ENCODE peak calls at places on chromosomes 4 and X, in five cellular contexts. U is K562, T is IMR-90, L is GM12878, N is HepG2. O is an unnamed sample.

GRCh38 chrX:134669378-134670098 is 11.3 kb upstream of the PLAC1 start:
- DNase-seq in L (no peak), T (peak; percentile 93), N (no peak), U (no peak), O (peak; percentile 87)

GRCh38 chrX:38860106-38861013 is 59.1 kb downstream of the MID1IP1 start:
- DNase-seq in N (no peak), L (no peak), T (no peak), U (no peak), O (no peak)

GRCh38 chrX:15269120-15269519 is 763 bp downstream of the ASB9 start:
- DNase-seq in U (no peak), L (no peak), T (no peak), N (peak; percentile 12), O (peak; percentile 5)

GRCh38 chrX:135436456-135436855 is 14.7 kb downstream of the SMIM10L2A start:
- DNase-seq in L (no peak), N (no peak), U (no peak), T (no peak), O (no peak)

GRCh38 chr4:147754037-147754445 is 22.2 kb downstream of the ARHGAP10 start:
- DNase-seq in T (peak; percentile 95), N (no peak), L (no peak), U (no peak), O (peak; percentile 23)

GRCh38 chr4:126834854-126835253 is 797.9 kb upstream of the INTU start:
- DNase-seq in L (no peak), T (no peak), U (no peak), N (no peak), O (no peak)

GRCh38 chr4:139728146-139728545 is 62.5 kb downstream of the MGST2 start:
- DNase-seq in T (no peak), L (no peak), U (no peak), N (no peak), O (no peak)

GRCh38 chr4:78864405-78865024 is 74.7 kb downstream of the PAQR3 start:
- DNase-seq in U (peak; percentile 75), L (peak; percentile 44), N (peak; percentile 74), T (peak; percentile 85), O (peak; percentile 76)

GRCh38 chr4:8585721-8586161 is 5.5 kb downstream of the GPR78 start:
- DNase-seq in L (no peak), U (no peak), N (no peak), T (no peak), O (no peak)

GRCh38 chr4:2714071-2714770 is 41.9 kb downstream of the TNIP2 start:
- DNase-seq in T (peak; percentile 71), U (no peak), L (no peak), N (no peak), O (no peak)

GRCh38 chr4:82594466-82594865 is 32.7 kb upstream of the TMEM150C start:
- DNase-seq in T (no peak), L (no peak), N (no peak), U (no peak), O (no peak)

GRCh38 chr4:122005064-122005755 is 53.4 kb upstream of the TRPC3 start:
- DNase-seq in N (no peak), U (no peak), T (peak; percentile 93), L (no peak), O (no peak)

GRCh38 chrX:20397587-20397986 is 130.9 kb upstream of the RPS6KA3 start:
- DNase-seq in T (no peak), L (no peak), N (peak; percentile 73), U (no peak), O (no peak)

GRCh38 chrX:40778861-40779575 is 43.7 kb upstream of the MED14 start:
- DNase-seq in U (no peak), T (peak; percentile 72), L (no peak), N (no peak), O (no peak)

GRCh38 chrX:44908198-44908597 is 35.2 kb downstream of the KDM6A start:
- DNase-seq in U (no peak), N (no peak), T (peak; percentile 28), L (no peak), O (no peak)

GRCh38 chrX:63686878-63687714 is 97.9 kb downstream of the ARHGEF9 start:
- DNase-seq in N (peak; percentile 23), U (peak; percentile 26), T (peak; percentile 45), L (peak; percentile 20), O (peak; percentile 11)

GRCh38 chrX:10992110-10992509 is 119.0 kb upstream of the HCCS start:
- DNase-seq in N (peak; percentile 70), U (no peak), L (no peak), T (no peak), O (no peak)

GRCh38 chrX:47068720-47069119 is 9.5 kb upstream of the RGN start:
- DNase-seq in N (peak; percentile 53), L (no peak), U (no peak), T (no peak), O (no peak)
- TF ChIP-seq POLR2A in N (no peak), L (no peak), U (no peak), T (no peak), O (no peak)

GRCh38 chr4:76581276-76581675 is 146.2 kb downstream of the SHROOM3 start:
- DNase-seq in U (no peak), N (no peak), L (no peak), T (no peak), O (no peak)

GRCh38 chr4:76584235-76585152 is 149.5 kb downstream of the SHROOM3 start:
- DNase-seq in L (no peak), U (no peak), N (no peak), T (no peak), O (no peak)

GRCh38 chr4:76579596-76580375 is 144.8 kb downstream of the SHROOM3 start:
- DNase-seq in N (no peak), U (no peak), T (no peak), L (no peak), O (no peak)

GRCh38 chr4:76582817-76583087 is 147.7 kb downstream of the SHROOM3 start:
- DNase-seq in T (no peak), N (no peak), U (no peak), L (no peak), O (no peak)

DNA sequence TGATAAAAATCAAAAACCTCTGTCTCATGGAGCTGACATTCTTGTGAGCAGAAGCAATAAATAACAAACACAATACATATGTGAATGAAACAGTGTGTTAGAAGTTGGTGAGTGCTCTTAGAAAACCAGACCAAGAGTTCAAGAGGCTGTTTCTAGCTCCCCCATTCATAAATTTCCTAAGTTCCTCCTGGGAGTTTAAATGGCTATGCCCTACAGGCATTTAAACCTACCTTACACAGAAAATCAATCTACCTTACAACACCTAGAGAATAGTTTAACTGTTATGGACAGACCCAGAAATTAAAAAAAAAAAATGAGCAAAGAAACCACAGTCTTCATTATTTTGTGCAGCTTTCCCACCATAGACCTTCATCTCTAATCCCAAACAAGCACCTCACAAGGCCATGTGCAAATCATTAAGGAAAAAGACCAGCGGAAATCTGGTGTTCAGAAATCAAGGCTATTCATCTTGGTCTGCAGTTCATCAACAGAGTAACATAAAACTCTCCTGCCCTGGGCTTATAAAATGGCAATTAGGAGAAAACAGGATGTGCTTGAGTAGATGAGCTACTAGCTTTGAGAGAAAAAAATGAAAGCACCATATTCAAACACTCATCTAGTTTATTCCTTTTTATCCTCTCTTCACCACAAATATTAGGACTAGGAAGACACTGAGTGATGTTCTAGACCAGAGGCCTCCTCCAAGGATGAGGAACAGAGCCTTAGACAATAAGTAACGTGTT is 147.2 kb downstream of the SHROOM3 start:
- DNase-seq in U (no peak), L (no peak), T (no peak), N (no peak), O (no peak)
- TF ChIP-seq BHLHE40 in U (no peak), L (no peak), T (no peak), N (no peak), O (no peak)

GRCh38 chrX:24054182-24055042 is at the start of gene EIF2S3:
- DNase-seq in T (peak; percentile 98), U (peak; percentile 95), L (peak; percentile 88), N (peak; percentile 91), O (peak; percentile 98)
- TF ChIP-seq POLR2A in T (peak; percentile 88), U (peak; percentile 94), L (peak; percentile 99), N (peak; percentile 77), O (peak; percentile 67)

DNA sequence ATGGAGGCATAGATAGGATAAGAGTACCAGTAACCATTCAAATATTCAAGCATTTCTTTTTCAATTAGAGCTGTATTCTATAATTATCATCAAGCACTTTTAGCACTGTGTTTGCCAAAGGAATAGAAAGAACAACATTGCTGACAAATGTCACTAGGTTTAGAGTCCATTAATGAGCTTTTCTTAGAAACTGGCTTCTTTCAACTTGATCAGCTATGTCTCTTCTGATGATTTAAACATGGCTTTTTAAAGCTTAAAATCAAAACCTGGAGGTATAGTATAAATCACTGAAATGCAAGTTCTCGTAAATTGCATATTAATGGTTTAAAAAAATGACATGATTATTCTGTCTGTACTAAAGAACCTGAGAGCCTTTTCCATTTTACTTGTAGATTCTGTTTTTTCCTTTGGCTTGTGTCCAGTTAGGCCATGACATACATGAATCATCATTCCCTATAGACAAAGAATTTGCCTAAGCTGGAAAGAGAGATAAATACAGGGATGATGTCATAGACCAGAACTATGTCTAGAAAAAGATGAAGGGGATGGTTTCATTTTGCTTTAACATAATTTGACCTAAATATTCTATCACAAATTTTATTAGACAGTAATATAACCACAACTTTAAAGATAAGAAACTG is 340.1 kb upstream of the CTSO start:
- DNase-seq in U (no peak), L (no peak), T (peak; percentile 93), N (no peak), O (peak; percentile 30)
- TF ChIP-seq BHLHE40 in U (no peak), L (no peak), T (no peak), N (no peak), O (no peak)

GRCh38 chr4:48342559-48342878 is 1.2 kb downstream of the SLAIN2 start:
- DNase-seq in L (no peak), N (no peak), U (peak; percentile 33), T (no peak), O (no peak)
- TF ChIP-seq POLR2A in L (no peak), N (no peak), U (no peak), T (no peak), O (no peak)

O was measured in A549.